ENCODE peak calls at places on chromosomes 4 and X, in eight cellular contexts. L is heart left ventricle, X is brain microvascular endothelial cell, O is right atrium auricular region, C is AG04450, W is BJ, J is right lobe of liver, V is dorsolateral prefrontal cortex. U is an unnamed sample.

GRCh38 chrX:147912093-147912801 is 528 bp downstream of the FMR1 start:
- DNase-seq in C (no peak), J (peak), O (no peak), W (no peak), L (peak), X (peak), V (no peak), U (no peak)

GRCh38 chrX:3461824-3462508 is 115.5 kb upstream of the MXRA5 start:
- DNase-seq in J (no peak), X (no peak), V (no peak), O (no peak), C (no peak), L (no peak), W (no peak), U (no peak)

GRCh38 chrX:71102292-71102691 is 4.2 kb downstream of the CXorf65 start:
- DNase-seq in L (no peak), O (no peak), W (no peak), J (no peak), C (no peak), V (no peak), X (no peak), U (no peak)

GRCh38 chr4:100811046-100811445 is 293.2 kb upstream of the EMCN start:
- DNase-seq in L (no peak), X (no peak), C (no peak), W (no peak), O (no peak), J (no peak), V (no peak), U (no peak)

GRCh38 chr4:147768113-147768512 is 36.2 kb downstream of the ARHGAP10 start:
- DNase-seq in W (no peak), O (no peak), C (no peak), J (no peak), V (no peak), X (peak), L (no peak), U (no peak)

GRCh38 chr4:170198742-170199141 is 109.0 kb upstream of the AADAT start:
- DNase-seq in V (no peak), L (no peak), C (no peak), W (no peak), O (no peak), X (no peak), J (no peak), U (no peak)

GRCh38 chrX:11890843-11891514 is 132.9 kb downstream of the MSL3 start:
- DNase-seq in L (peak), W (no peak), X (no peak), J (no peak), C (no peak), O (no peak), V (peak), U (no peak)

GRCh38 chrX:40103565-40104323 is 6.0 kb upstream of the BCOR start:
- DNase-seq in C (no peak), W (no peak), V (no peak), L (no peak), X (no peak), O (no peak), J (no peak), U (no peak)

GRCh38 chr4:185128272-185129119 is 14.6 kb upstream of the SLC25A4 start:
- DNase-seq in W (no peak), J (no peak), X (no peak), V (peak), L (no peak), O (no peak), C (no peak), U (no peak)

GRCh38 chr4:110309686-110310085 is 111.3 kb upstream of the ELOVL6 start:
- DNase-seq in W (no peak), O (no peak), L (no peak), J (no peak), X (no peak), C (no peak), V (no peak), U (peak)

GRCh38 chr4:99430106-99430505 is 5.0 kb downstream of the ADH7 start:
- DNase-seq in O (no peak), V (no peak), X (no peak), W (no peak), L (no peak), J (no peak), C (no peak), U (no peak)

GRCh38 chrX:11138498-11139390 is 27.6 kb downstream of the HCCS start:
- DNase-seq in W (no peak), L (no peak), C (no peak), X (no peak), J (peak), V (no peak), O (no peak), U (no peak)

GRCh38 chr4:19285146-19285545 is 966.6 kb upstream of the SLIT2 start:
- DNase-seq in C (no peak), X (no peak), L (no peak), V (no peak), J (no peak), W (no peak), O (no peak), U (no peak)

GRCh38 chrX:133726211-133726630 is 259.2 kb downstream of the GPC3 start:
- DNase-seq in J (no peak), V (no peak), X (peak), C (peak), W (peak), L (no peak), O (no peak), U (peak)

GRCh38 chr4:8280876-8281440 is 11.4 kb downstream of the HTRA3 start:
- DNase-seq in L (no peak), O (no peak), W (no peak), C (no peak), J (no peak), V (no peak), X (no peak), U (no peak)

GRCh38 chr4:108370291-108370690 is 201.6 kb upstream of the LEF1 start:
- DNase-seq in L (no peak), J (no peak), O (no peak), W (no peak), X (no peak), V (no peak), C (no peak), U (no peak)

GRCh38 chr4:60962286-60962685 is 237.8 kb upstream of the ADGRL3 start:
- DNase-seq in J (no peak), V (no peak), O (no peak), C (no peak), W (no peak), L (no peak), X (no peak), U (no peak)

GRCh38 chrX:46502848-46503247 is 42.4 kb downstream of the ZNF674 start:
- DNase-seq in V (no peak), L (no peak), W (no peak), J (no peak), C (no peak), O (no peak), X (no peak), U (no peak)

GRCh38 chrX:134936542-134936941 is 54.2 kb upstream of the SMIM10 start:
- DNase-seq in J (no peak), C (peak), W (peak), O (no peak), V (no peak), L (no peak), X (peak), U (no peak)

GRCh38 chrX:71181558-71181909 is 36.9 kb downstream of the NLGN3 start:
- DNase-seq in J (no peak), X (no peak), V (no peak), W (no peak), L (peak), O (no peak), C (no peak), U (peak)

GRCh38 chr4:73692284-73692683 is 48.1 kb upstream of the CXCL8 start:
- DNase-seq in O (no peak), V (no peak), W (peak), C (no peak), L (no peak), X (no peak), J (no peak), U (no peak)

GRCh38 chr4:159358226-159358625 is 255.3 kb downstream of the RAPGEF2 start:
- DNase-seq in O (no peak), W (peak), C (peak), V (no peak), J (no peak), X (peak), L (no peak), U (peak)

GRCh38 chr4:137558951-137559350 is 26.7 kb upstream of the PCDH18 start:
- DNase-seq in O (no peak), X (peak), J (no peak), C (peak), V (no peak), W (no peak), L (no peak), U (peak)

GRCh38 chrX:110178179-110178865 is 139.6 kb downstream of the AMMECR1 start:
- DNase-seq in J (no peak), O (no peak), X (no peak), L (no peak), C (no peak), W (no peak), V (no peak), U (no peak)

GRCh38 chr4:74934016-74934821 is 1.3 kb downstream of the PARM1 start:
- DNase-seq in L (peak), C (no peak), O (no peak), V (peak), J (peak), W (no peak), X (peak), U (no peak)

GRCh38 chr4:74934822-74935326 is 2.0 kb downstream of the PARM1 start:
- DNase-seq in W (no peak), J (no peak), X (no peak), O (no peak), C (no peak), L (peak), V (no peak), U (no peak)

GRCh38 chr4:74932832-74933561 is at the start of gene PARM1:
- DNase-seq in J (peak), C (peak), O (peak), W (peak), V (peak), X (peak), L (peak), U (peak)

GRCh38 chr4:74932010-74932409 is 906 bp upstream of the PARM1 start:
- DNase-seq in V (no peak), X (no peak), L (no peak), C (no peak), W (no peak), O (no peak), J (no peak), U (no peak)

DNA sequence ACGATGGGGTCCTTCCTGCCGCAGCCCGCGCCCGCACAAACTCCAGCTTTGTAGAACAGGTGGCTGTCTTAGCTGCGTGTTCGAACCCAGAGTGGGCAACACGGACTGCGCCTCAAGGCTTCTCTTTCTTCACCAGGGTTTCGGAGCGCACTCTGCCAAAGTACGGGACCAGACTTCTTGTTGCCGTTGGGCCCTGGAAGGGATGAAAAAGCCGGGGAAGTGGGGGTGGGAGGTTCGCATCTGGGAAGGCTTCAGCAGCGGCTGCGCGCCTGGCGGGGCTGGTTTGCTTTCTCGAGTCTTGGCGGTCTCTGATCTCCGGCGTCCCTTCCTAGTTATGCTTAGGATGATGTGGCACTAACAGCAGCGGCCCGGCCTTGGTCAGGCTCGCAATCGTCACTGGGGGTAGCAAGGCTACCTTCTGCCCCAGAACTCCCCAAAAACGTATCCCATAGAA is 673 bp downstream of the PARM1 start:
- DNase-seq in C (no peak), X (no peak), W (no peak), O (no peak), V (peak), L (peak), J (peak), U (no peak)
- H3K4me3 ChIP-seq in C (peak), X (peak), W (no peak), O (peak), V (peak), L (peak), J (peak), U (peak)

GRCh38 chr4:118077767-118078105 is 43.5 kb downstream of the NDST3 start:
- DNase-seq in O (no peak), X (no peak), C (no peak), L (no peak), W (no peak), J (peak), V (no peak), U (no peak)

GRCh38 chr4:118082182-118082581 is 47.9 kb downstream of the NDST3 start:
- DNase-seq in J (no peak), V (no peak), W (no peak), L (no peak), X (no peak), C (no peak), O (no peak), U (no peak)

GRCh38 chr4:118076958-118077766 is 42.9 kb downstream of the NDST3 start:
- DNase-seq in X (peak), L (no peak), W (no peak), V (no peak), C (no peak), O (no peak), J (peak), U (peak)
- TF ChIP-seq CTCF in X (peak), L (no peak), W (peak), V (no peak), C (peak), O (no peak), J (peak), U (peak)

GRCh38 chr4:165874072-165874798 is 1.2 kb downstream of the TLL1 start:
- DNase-seq in L (peak), W (no peak), V (no peak), X (no peak), C (no peak), J (no peak), O (no peak), U (no peak)

GRCh38 chr4:165873298-165874071 is 448 bp downstream of the TLL1 start:
- DNase-seq in W (no peak), X (no peak), V (peak), C (no peak), O (no peak), J (peak), L (peak), U (no peak)

GRCh38 chr4:165872443-165873297 is at the start of gene TLL1:
- DNase-seq in L (peak), X (no peak), C (no peak), W (no peak), O (no peak), J (peak), V (peak), U (no peak)

GRCh38 chr4:165875446-165875845 is 2.4 kb downstream of the TLL1 start:
- DNase-seq in C (no peak), J (no peak), L (no peak), W (no peak), X (no peak), O (no peak), V (no peak), U (no peak)

DNA sequence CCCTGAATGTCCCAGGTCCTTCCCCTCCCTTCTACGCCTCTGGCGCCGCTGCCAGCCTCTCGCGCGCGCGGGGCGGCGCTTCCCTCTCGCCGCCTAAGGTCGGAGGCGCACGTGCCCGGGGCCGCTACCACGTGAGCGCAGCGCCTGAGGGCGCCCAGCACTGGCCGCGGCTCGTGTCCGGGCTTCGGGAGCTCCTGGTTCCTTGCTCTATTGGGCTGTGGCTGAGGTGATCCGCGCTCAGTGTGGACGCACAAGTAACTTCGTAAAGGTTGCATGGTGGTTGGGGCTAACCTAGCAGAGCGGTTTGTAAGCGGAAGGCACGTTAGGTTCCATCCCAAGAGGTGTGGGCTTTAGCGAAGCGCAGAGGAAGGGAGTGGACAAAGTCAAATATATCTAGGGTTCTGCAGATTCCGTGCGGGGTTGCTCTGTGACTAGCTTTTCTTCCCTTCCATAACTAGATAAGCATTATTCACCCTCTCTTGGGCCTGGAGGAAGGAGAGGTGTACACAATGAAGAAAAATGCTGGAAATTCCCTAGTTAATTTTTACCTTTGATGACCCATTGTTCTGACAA is 1.8 kb downstream of the TLL1 start:
- DNase-seq in W (no peak), L (peak), X (no peak), J (peak), V (no peak), C (no peak), O (no peak), U (no peak)
- H3K4me3 ChIP-seq in W (peak), L (peak), X (peak), J (no peak), V (peak), C (no peak), O (peak), U (no peak)

DNA sequence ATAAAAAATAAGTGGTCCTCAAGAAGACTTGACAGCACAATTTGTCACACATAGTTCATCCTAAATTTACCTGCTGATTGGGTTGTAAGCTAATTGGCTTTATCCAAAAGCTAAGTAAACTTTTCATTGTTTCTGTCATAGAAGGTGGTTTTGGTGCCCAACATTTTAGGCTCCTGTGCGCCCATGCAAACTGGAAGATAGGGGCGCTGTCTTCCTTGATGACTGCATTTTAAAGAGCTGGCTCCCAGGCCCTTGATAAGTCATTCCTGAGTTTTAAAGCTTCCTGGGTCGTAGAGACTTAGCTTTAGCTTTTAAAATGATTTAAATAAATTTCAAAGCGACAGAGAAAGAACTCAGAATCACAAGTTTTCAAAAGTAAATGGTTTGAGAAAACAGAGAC is 625.4 kb upstream of the GALNT7 start:
- DNase-seq in X (no peak), O (no peak), W (no peak), J (no peak), V (no peak), C (no peak), L (no peak), U (no peak)
- TF ChIP-seq CTCF in X (no peak), O (no peak), W (no peak), J (no peak), V (no peak), C (no peak), L (no peak), U (no peak)

GRCh38 chr4:78654809-78655208 is 103.2 kb downstream of the ANXA3 start:
- DNase-seq in C (peak), W (no peak), X (no peak), J (no peak), L (no peak), O (no peak), V (no peak), U (peak)
- H3K4me3 ChIP-seq in C (no peak), W (no peak), X (no peak), J (no peak), L (no peak), O (no peak), V (no peak), U (no peak)